ENCODE peak calls at places on chromosomes 16 and 17, in eight cellular contexts. R, K, E, T, Q, D, A and G are unnamed samples.
A peak's percentile ranks its signal among the peaks of the same experiment; 100 is the strongest.

GRCh38 chr16:50468749-50469078 is 79.5 kb upstream of the NKD1 start:
- DNase-seq in R (no peak), K (no peak), E (no peak), T (no peak), Q (no peak), D (no peak), A (no peak), G (no peak)

GRCh38 chr17:13209091-13209490 is 191.3 kb upstream of the ELAC2 start:
- DNase-seq in R (no peak), K (no peak), E (no peak), T (no peak), Q (peak; percentile 32), D (no peak), A (no peak), G (no peak)

GRCh38 chr16:57985204-57986121 is 14.5 kb upstream of the CNGB1 start:
- DNase-seq in R (peak; percentile 35), K (no peak), E (peak; percentile 65), T (no peak), Q (no peak), D (no peak), A (peak; percentile 14), G (no peak)

GRCh38 chr16:27444015-27444414 is 42.0 kb downstream of the IL21R start:
- DNase-seq in R (no peak), K (no peak), E (no peak), T (no peak), Q (no peak), D (no peak), A (no peak), G (no peak)

GRCh38 chr17:43224146-43224705 is 4.2 kb downstream of the CCDC200 start:
- DNase-seq in R (no peak), K (peak; percentile 36), E (no peak), T (peak; percentile 3), Q (no peak), D (no peak), A (no peak), G (no peak)

GRCh38 chr17:4969551-4970231 is 2.1 kb upstream of the SPAG7 start:
- DNase-seq in R (no peak), K (no peak), E (no peak), T (no peak), Q (peak; percentile 43), D (no peak), A (peak; percentile 32), G (no peak)

GRCh38 chr16:89431158-89431584 is 59.2 kb downstream of the ANKRD11 start:
- DNase-seq in R (no peak), K (no peak), E (peak; percentile 73), T (peak; percentile 74), Q (peak; percentile 91), D (no peak), A (no peak), G (no peak)

GRCh38 chr17:3573246-3574100 is 15.9 kb upstream of the TRPV3 start:
- DNase-seq in R (no peak), K (no peak), E (no peak), T (no peak), Q (no peak), D (no peak), A (no peak), G (no peak)

GRCh38 chr17:49931416-49931815 is 37.6 kb upstream of the DLX4 start:
- DNase-seq in R (no peak), K (no peak), E (no peak), T (no peak), Q (no peak), D (no peak), A (no peak), G (no peak)

GRCh38 chr17:49928826-49929475 is 40.0 kb upstream of the DLX4 start:
- DNase-seq in R (no peak), K (no peak), E (no peak), T (no peak), Q (no peak), D (no peak), A (no peak), G (no peak)

GRCh38 chr17:49930880-49931279 is 38.1 kb upstream of the DLX4 start:
- DNase-seq in R (no peak), K (no peak), E (no peak), T (no peak), Q (no peak), D (no peak), A (no peak), G (no peak)

GRCh38 chr17:49935526-49936210 is 33.3 kb upstream of the DLX4 start:
- DNase-seq in R (no peak), K (no peak), E (no peak), T (no peak), Q (no peak), D (no peak), A (no peak), G (no peak)

DNA sequence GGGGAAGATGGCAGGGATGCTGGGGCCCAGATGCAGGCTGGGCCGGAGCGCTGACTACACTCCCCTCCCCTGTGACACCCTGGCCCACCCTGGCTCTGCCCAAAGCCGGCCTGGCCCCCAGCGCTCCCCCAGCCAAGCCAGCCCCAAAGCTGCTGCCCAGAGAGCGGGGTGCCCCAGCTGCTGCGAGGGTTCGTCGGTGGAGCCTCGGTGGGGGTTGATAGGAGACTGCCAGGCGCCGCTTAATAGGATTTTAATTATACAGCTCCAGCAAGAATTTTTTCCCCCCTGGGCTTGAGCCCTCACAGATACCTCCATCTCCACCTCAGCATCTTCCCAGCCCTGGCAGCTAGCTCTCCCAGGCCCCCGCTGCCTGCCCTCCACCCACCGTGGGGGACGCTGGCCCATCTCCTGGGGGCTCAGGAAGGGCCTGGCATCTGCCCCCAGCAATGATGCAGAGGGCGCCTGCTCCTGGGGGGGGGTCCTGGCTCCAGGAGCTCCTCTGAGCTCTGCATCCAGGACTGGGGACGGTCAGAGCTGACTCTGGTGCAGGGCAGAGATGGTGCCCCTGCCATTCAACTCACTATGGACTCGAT is 36.8 kb upstream of the DLX4 start:
- DNase-seq in R (no peak), K (no peak), E (no peak), T (no peak), Q (no peak), D (no peak), A (no peak), G (no peak)
- H3K27me3 ChIP-seq in R (no peaks in the 10 kb centered on the region), K (no peaks in the 10 kb centered on the region), E (no peaks in the 10 kb centered on the region), T (no peaks in the 10 kb centered on the region), Q (peaks cover 81% of the 10 kb centered on the region), D (no peaks in the 10 kb centered on the region), A (no peaks in the 10 kb centered on the region), G (peaks cover 92% of the 10 kb centered on the region)

GRCh38 chr16:22161401-22161800 is 905 bp upstream of the SDR42E2 start:
- DNase-seq in R (no peak), K (no peak), E (no peak), T (no peak), Q (no peak), D (no peak), A (no peak), G (no peak)

GRCh38 chr16:22162658-22163009 is 328 bp downstream of the SDR42E2 start:
- DNase-seq in R (no peak), K (no peak), E (no peak), T (no peak), Q (no peak), D (no peak), A (no peak), G (no peak)

GRCh38 chr16:22163806-22164205 is 1.5 kb downstream of the SDR42E2 start:
- DNase-seq in R (no peak), K (no peak), E (no peak), T (no peak), Q (no peak), D (no peak), A (no peak), G (no peak)

GRCh38 chr16:22164482-22164881 is 2.2 kb downstream of the SDR42E2 start:
- DNase-seq in R (no peak), K (no peak), E (no peak), T (no peak), Q (no peak), D (no peak), A (no peak), G (no peak)

DNA sequence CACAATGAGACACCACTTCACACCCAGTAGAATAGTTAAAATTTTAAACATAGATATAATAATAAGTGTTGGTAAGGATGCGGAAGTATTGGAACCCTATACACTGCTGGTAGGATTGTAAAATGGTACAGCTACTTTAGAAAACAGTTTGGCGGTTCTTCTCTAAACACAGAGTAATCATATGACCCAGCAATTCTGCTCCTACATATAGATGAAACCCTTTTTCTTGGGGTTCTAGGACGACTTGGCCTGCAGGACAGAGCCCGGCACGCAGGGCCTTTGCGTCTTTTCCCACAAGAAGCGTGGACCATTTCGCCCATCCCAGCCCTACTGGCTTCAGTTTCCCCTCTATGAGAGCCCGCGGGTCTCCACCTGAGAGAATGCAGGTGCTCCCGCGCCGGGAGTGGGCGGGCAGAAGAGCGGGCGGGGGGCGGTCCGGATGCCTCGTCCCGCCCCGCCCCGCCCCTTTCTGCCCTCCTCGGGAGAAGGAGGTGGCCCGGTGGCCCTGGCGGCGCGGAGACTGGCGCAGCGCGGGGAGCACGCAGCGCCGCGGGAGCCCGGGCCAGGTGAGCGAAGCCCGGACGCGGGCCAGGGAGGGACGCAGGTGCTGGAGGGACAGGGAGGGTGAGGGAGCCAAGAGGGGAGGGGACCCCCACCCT is at the start of gene SDR42E2:
- DNase-seq in R (peak; percentile 73), K (no peak), E (no peak), T (peak; percentile 40), Q (no peak), D (peak; percentile 52), A (peak; percentile 35), G (no peak)
- H3K4me3 ChIP-seq in R (peak within 1 kb of the TSS; percentile 47), K (peak within 1 kb of the TSS; percentile 33), E (peak within 1 kb of the TSS; percentile 27), T (peak within 1 kb of the TSS; percentile 1), Q (no peak within 1 kb of the TSS), D (peak within 1 kb of the TSS; percentile 39), A (peak within 1 kb of the TSS; percentile 3), G (peak within 1 kb of the TSS; percentile 46)

GRCh38 chr16:85570213-85570734 is 42.8 kb upstream of the GSE1 start:
- DNase-seq in R (no peak), K (no peak), E (no peak), T (no peak), Q (no peak), D (no peak), A (no peak), G (no peak)

GRCh38 chr16:85573045-85573695 is 40.0 kb upstream of the GSE1 start:
- DNase-seq in R (no peak), K (no peak), E (no peak), T (no peak), Q (no peak), D (no peak), A (no peak), G (no peak)

GRCh38 chr16:85570735-85571562 is 42.2 kb upstream of the GSE1 start:
- DNase-seq in R (no peak), K (no peak), E (peak; percentile 85), T (no peak), Q (no peak), D (peak; percentile 43), A (no peak), G (peak; percentile 57)

GRCh38 chr16:85571813-85572619 is 41.1 kb upstream of the GSE1 start:
- DNase-seq in R (no peak), K (no peak), E (no peak), T (no peak), Q (no peak), D (no peak), A (no peak), G (no peak)

DNA sequence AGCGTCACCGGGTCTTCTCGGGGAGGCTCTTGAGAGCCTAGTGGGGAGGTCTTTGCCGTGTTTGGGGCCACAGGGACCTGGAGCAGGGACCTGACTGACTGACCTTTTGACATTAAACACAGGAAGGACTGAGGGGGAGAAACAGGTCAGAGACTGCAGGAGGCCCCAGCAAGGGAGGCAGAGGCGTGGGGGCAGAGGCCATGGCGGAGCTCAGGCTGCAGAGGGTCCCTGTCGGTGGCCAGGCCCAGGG is 41.6 kb upstream of the GSE1 start:
- DNase-seq in R (no peak), K (no peak), E (no peak), T (no peak), Q (no peak), D (no peak), A (no peak), G (no peak)
- H3K27ac ChIP-seq in R (no peak overlapping the region), K (no peak overlapping the region), E (no peak overlapping the region), T (no peak overlapping the region), Q (no peak overlapping the region), D (peak overlapping the region; percentile 58), A (peak overlapping the region; percentile 63), G (no peak overlapping the region)

GRCh38 chr17:40984226-40984625 is at the start of gene KRT40:
- DNase-seq in R (no peak), K (no peak), E (no peak), T (no peak), Q (no peak), D (no peak), A (no peak), G (no peak)

GRCh38 chr17:40978752-40979151 is 5.4 kb downstream of the KRT40 start:
- DNase-seq in R (no peak), K (no peak), E (peak; percentile 31), T (no peak), Q (no peak), D (no peak), A (peak; percentile 14), G (no peak)

GRCh38 chr17:40980117-40980516 is 4.0 kb downstream of the KRT40 start:
- DNase-seq in R (no peak), K (no peak), E (no peak), T (no peak), Q (no peak), D (no peak), A (no peak), G (no peak)

GRCh38 chr17:40981115-40981514 is 3.0 kb downstream of the KRT40 start:
- DNase-seq in R (no peak), K (no peak), E (no peak), T (no peak), Q (no peak), D (no peak), A (no peak), G (no peak)

GRCh38 chr17:40980594-40980993 is 3.5 kb downstream of the KRT40 start:
- DNase-seq in R (no peak), K (no peak), E (peak; percentile 59), T (no peak), Q (no peak), D (no peak), A (peak; percentile 73), G (no peak)
- H3K27me3 ChIP-seq in R (no peaks in the 10 kb centered on the region), K (no peaks in the 10 kb centered on the region), E (peaks cover 3% of the 10 kb centered on the region), T (no peaks in the 10 kb centered on the region), Q (no peaks in the 10 kb centered on the region), D (no peaks in the 10 kb centered on the region), A (peaks cover 4% of the 10 kb centered on the region), G (peaks cover 82% of the 10 kb centered on the region)